ENCODE peak calls at places on chromosome 2, in seven cellular contexts. X is heart left ventricle, V is left ventricle myocardium inferior, R is psoas muscle, F is endothelial cell of umbilical vein, E is fibroblast of lung, Z is A673. L is an unnamed sample. For H3K4me1, the result is how much of the 10 kb centered on the place peaks cover.

GRCh38 chr2:58204195-58204959 is 36.7 kb downstream of the FANCL start:
- DNase-seq in Z (no peak), X (no peak), E (no peak), F (peak), R (no peak), V (no peak), L (no peak)

GRCh38 chr2:207008105-207008990 is 69.0 kb downstream of the CPO start:
- DNase-seq in V (no peak), E (peak), Z (peak), R (no peak), F (peak), X (no peak), L (no peak)

GRCh38 chr2:194730266-194730665 is 926.8 kb upstream of the SLC39A10 start:
- DNase-seq in F (peak), Z (no peak), X (no peak), E (no peak), V (no peak), R (no peak), L (no peak)

GRCh38 chr2:69997296-69998184 is 36.1 kb upstream of the ASPRV1 start:
- DNase-seq in R (peak), F (no peak), V (no peak), E (peak), X (peak), Z (no peak), L (no peak)

GRCh38 chr2:237118025-237118424 is 32.3 kb downstream of the COPS8 start:
- DNase-seq in R (no peak), V (no peak), E (peak), F (no peak), Z (no peak), X (no peak), L (no peak)

GRCh38 chr2:147711031-147711430 is 133.8 kb upstream of the ACVR2A start:
- DNase-seq in V (no peak), E (peak), Z (no peak), R (no peak), F (no peak), X (no peak), L (no peak)

GRCh38 chr2:120238728-120239487 is 13.7 kb upstream of the RALB start:
- DNase-seq in F (peak), X (peak), E (peak), Z (no peak), R (no peak), V (no peak), L (no peak)

GRCh38 chr2:150566289-150566688 is 78.8 kb upstream of the RND3 start:
- DNase-seq in V (no peak), F (no peak), X (no peak), Z (no peak), E (peak), R (no peak), L (no peak)

GRCh38 chr2:174330945-174331619 is 3.7 kb upstream of the SP9 start:
- DNase-seq in F (no peak), Z (no peak), V (no peak), R (no peak), E (no peak), X (no peak), L (no peak)

GRCh38 chr2:27621524-27621923 is 7.3 kb downstream of the CCDC121 start:
- DNase-seq in F (no peak), R (no peak), V (no peak), E (no peak), X (no peak), Z (no peak), L (no peak)

GRCh38 chr2:16406929-16407328 is 258.7 kb downstream of the CYRIA start:
- DNase-seq in R (no peak), Z (no peak), X (no peak), E (no peak), V (no peak), F (no peak), L (no peak)

GRCh38 chr2:64019083-64019974 is at the start of gene VPS54:
- DNase-seq in R (peak), F (peak), V (peak), X (peak), Z (peak), E (peak), L (peak)

GRCh38 chr2:88016086-88016947 is at the start of gene RNU2-63P:
- DNase-seq in F (peak), E (peak), Z (peak), V (peak), X (peak), R (peak), L (no peak)

GRCh38 chr2:55567298-55567697 is 47.8 kb downstream of the CFAP36 start:
- DNase-seq in R (no peak), X (no peak), E (no peak), F (no peak), V (no peak), Z (no peak), L (no peak)

GRCh38 chr2:229852565-229852964 is 69.2 kb downstream of the TRIP12 start:
- DNase-seq in R (no peak), E (peak), F (peak), Z (peak), V (no peak), X (peak), L (no peak)

GRCh38 chr2:161547130-161547529 is 77.1 kb upstream of the SLC4A10 start:
- DNase-seq in E (no peak), Z (no peak), X (no peak), R (no peak), F (no peak), V (no peak), L (no peak)

GRCh38 chr2:201900362-201900761 is 94.0 kb downstream of the CDK15 start:
- DNase-seq in X (no peak), F (no peak), R (no peak), V (no peak), Z (peak), E (peak), L (no peak)

GRCh38 chr2:181586569-181587076 is 70.3 kb downstream of the CERKL start:
- DNase-seq in R (no peak), X (no peak), F (no peak), E (peak), Z (no peak), V (no peak), L (peak)

GRCh38 chr2:14354231-14354630 is 278.3 kb upstream of the LRATD1 start:
- DNase-seq in F (no peak), E (no peak), X (no peak), V (no peak), Z (no peak), R (no peak), L (no peak)

GRCh38 chr2:170144758-170145157 is 33.2 kb upstream of the MYO3B start:
- DNase-seq in E (no peak), X (no peak), V (no peak), Z (no peak), F (no peak), R (no peak), L (no peak)

GRCh38 chr2:223459328-223459939 is 142.7 kb downstream of the SCG2 start:
- DNase-seq in R (no peak), Z (peak), X (no peak), V (no peak), E (peak), F (peak), L (peak)

GRCh38 chr2:191432121-191432520 is 186.9 kb downstream of the MYO1B start:
- DNase-seq in Z (peak), E (peak), X (no peak), R (no peak), F (no peak), V (no peak), L (no peak)

GRCh38 chr2:162007447-162008040 is 66.5 kb downstream of the DPP4 start:
- DNase-seq in V (no peak), Z (peak), E (no peak), F (peak), X (no peak), R (no peak), L (no peak)

GRCh38 chr2:207227062-207227748 is 61.5 kb upstream of the KLF7 start:
- DNase-seq in E (peak), R (peak), X (peak), V (peak), F (no peak), Z (no peak), L (peak)

GRCh38 chr2:239151201-239152131 is 249.4 kb downstream of the HDAC4 start:
- DNase-seq in V (peak), R (peak), E (no peak), X (peak), Z (no peak), F (no peak), L (no peak)

GRCh38 chr2:151900261-151900660 is 72.0 kb upstream of the ARL5A start:
- DNase-seq in R (no peak), V (no peak), E (no peak), X (no peak), F (no peak), Z (no peak), L (no peak)

GRCh38 chr2:234950730-234951385 is 959 bp upstream of the SH3BP4 start:
- DNase-seq in F (peak), R (no peak), V (no peak), X (no peak), E (peak), Z (no peak), L (no peak)

GRCh38 chr2:11987151-11987550 is 240.7 kb downstream of the LPIN1 start:
- DNase-seq in V (no peak), X (no peak), F (no peak), R (no peak), E (no peak), Z (no peak), L (no peak)

GRCh38 chr2:46679761-46680160 is 200.4 kb downstream of the TMEM247 start:
- DNase-seq in X (no peak), Z (no peak), E (peak), V (no peak), F (no peak), R (no peak), L (no peak)

GRCh38 chr2:233418052-233418760 is 63.9 kb downstream of the DGKD start:
- DNase-seq in R (no peak), F (peak), Z (no peak), V (no peak), E (no peak), X (no peak), L (no peak)
- H3K4me1 ChIP-seq in R (half or more), F (under half), Z (under half), V (half or more), E (under half), X (half or more), L (under half)

DNA sequence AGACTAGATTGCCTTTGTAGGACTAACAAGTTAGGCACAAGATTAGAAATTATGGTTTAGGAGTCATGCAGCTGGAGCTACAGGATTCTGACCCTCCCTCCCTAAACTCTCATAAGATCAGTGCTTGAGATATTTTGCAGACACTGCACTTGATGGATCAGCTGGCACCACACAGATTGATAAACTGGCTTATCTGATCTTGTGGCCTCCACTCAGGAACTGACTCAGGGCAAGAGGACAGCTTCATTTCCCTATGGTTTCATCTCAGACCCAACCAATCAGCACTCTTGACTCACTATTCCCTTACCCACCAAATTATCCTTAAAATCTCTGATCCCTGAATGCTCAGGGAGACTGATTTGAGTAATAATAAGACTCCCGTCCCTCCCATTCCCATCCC is 152.3 kb downstream of the DIS3L2 start:
- DNase-seq in E (peak), Z (no peak), R (no peak), X (no peak), F (no peak), V (no peak), L (no peak)
- H3K27ac ChIP-seq in E (no peak), Z (no peak), R (no peak), X (no peak), F (no peak), V (no peak), L (no peak)

DNA sequence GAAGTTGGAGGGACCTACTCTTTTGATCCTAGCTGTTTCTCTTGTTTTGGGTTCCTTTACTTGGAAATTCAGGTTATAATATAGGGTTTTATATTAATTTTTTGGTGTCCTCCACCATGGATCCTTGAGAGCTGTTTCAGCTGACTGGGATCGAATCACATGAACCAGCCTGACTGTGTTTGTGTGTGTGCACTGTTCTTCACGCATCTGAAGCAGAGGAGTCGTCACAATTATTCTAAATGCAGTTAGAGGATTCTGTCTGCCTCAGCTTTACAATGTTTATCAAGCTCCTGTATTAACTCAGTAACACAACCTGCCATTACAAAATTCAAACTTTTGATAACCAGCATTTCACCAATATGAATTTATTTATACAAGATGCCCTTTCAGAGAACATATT is 475.0 kb downstream of the ARHGAP15 start:
- DNase-seq in V (no peak), R (no peak), Z (no peak), E (no peak), F (no peak), X (no peak), L (no peak)
- H3K4me1 ChIP-seq in V (under half), R (under half), Z (under half), E (under half), F (under half), X (under half), L (under half)

GRCh38 chr2:66840321-66841014 is 405.5 kb downstream of the MEIS1 start:
- DNase-seq in Z (peak), E (no peak), V (no peak), R (no peak), X (no peak), F (no peak), L (no peak)

GRCh38 chr2:66845307-66845706 is 410.4 kb downstream of the MEIS1 start:
- DNase-seq in V (no peak), Z (peak), F (no peak), X (no peak), E (no peak), R (no peak), L (no peak)

GRCh38 chr2:66839551-66840320 is 404.8 kb downstream of the MEIS1 start:
- DNase-seq in R (no peak), X (no peak), E (peak), F (no peak), Z (no peak), V (no peak), L (no peak)

GRCh38 chr2:66846887-66847286 is 412.0 kb downstream of the MEIS1 start:
- DNase-seq in F (no peak), E (no peak), V (no peak), Z (no peak), X (no peak), R (no peak), L (no peak)

GRCh38 chr2:66843856-66844255 is 408.9 kb downstream of the MEIS1 start:
- DNase-seq in Z (no peak), E (no peak), F (no peak), R (no peak), X (no peak), V (no peak), L (no peak)
- H3K27ac ChIP-seq in Z (no peak), E (no peak), F (no peak), R (no peak), X (no peak), V (no peak), L (no peak)

GRCh38 chr2:173059941-173060575 is 15.6 kb upstream of the MAP3K20 start:
- DNase-seq in F (peak), E (no peak), V (no peak), R (no peak), Z (no peak), X (no peak), L (no peak)

GRCh38 chr2:173056705-173057368 is 18.8 kb upstream of the MAP3K20 start:
- DNase-seq in F (no peak), Z (no peak), X (no peak), E (no peak), V (no peak), R (no peak), L (no peak)

GRCh38 chr2:173058097-173058496 is 17.5 kb upstream of the MAP3K20 start:
- DNase-seq in V (no peak), X (no peak), Z (no peak), F (no peak), R (peak), E (peak), L (no peak)

GRCh38 chr2:173058673-173059072 is 17.0 kb upstream of the MAP3K20 start:
- DNase-seq in R (no peak), F (no peak), Z (peak), E (no peak), X (no peak), V (no peak), L (peak)

DNA sequence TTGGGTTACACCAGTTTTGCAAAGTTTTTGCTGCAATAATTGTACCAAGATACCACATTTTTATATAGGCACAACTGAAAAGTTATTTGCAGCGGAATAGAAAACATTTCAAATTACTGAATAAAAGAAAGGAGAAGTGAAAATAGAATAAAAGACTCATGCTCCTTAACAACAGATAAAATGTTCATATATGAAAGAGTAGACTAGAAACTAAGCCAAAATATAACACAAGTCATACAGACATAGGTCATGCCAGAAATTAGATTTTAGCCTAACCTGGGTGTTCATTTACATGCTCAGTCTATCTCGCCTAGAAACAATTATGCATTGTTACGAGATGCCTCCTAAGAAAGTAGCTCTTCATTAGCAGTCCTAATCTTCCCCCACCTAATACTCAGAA is 16.4 kb upstream of the MAP3K20 start:
- DNase-seq in F (no peak), R (no peak), V (no peak), E (no peak), X (no peak), Z (no peak), L (no peak)
- H3K4me1 ChIP-seq in F (under half), R (under half), V (under half), E (under half), X (under half), Z (under half), L (under half)

GRCh38 chr2:180370476-180371205 is 363.5 kb upstream of the CWC22 start:
- DNase-seq in X (no peak), R (no peak), E (no peak), Z (no peak), V (no peak), F (no peak), L (peak)

GRCh38 chr2:180374502-180375281 is 367.6 kb upstream of the CWC22 start:
- DNase-seq in R (no peak), X (no peak), E (no peak), V (no peak), F (no peak), Z (no peak), L (peak)

GRCh38 chr2:180376076-180376475 is 369.0 kb upstream of the CWC22 start:
- DNase-seq in E (no peak), Z (no peak), V (no peak), F (no peak), R (no peak), X (no peak), L (peak)
- H3K27ac ChIP-seq in E (no peak), Z (no peak), V (no peak), F (no peak), R (no peak), X (no peak), L (peak)

DNA sequence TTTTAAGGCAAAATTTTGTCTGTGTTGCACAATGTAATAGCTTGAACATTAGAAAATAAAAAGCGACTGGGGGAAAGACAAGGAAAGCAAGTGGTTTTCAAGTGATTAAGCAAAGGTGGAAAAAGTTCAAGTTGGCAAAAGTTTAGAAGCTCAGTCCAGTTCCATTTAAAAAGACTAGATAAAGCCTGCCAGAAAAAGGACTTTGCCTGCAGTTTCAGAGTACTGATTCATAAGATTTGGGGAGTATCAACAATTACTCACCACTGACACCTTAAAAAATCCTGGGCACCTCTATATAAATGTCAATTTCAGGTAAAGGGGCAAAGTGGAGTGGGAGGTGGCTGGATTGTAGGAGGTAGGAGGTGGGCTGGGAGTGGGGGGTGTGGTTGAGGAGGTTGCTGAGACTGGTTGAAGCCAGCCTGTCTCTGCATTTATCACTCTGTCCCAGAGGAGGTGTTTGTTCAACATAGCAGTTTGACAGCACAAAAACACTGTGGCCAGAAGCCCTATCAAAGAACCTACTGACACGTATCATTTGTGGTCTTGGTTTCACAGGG is 14.6 kb downstream of the ZEB2 start:
- DNase-seq in X (no peak), R (no peak), Z (no peak), F (no peak), E (peak), V (no peak), L (no peak)
- H3K4me1 ChIP-seq in X (half or more), R (half or more), Z (half or more), F (under half), E (under half), V (half or more), L (under half)

GRCh38 chr2:217889656-217890055 is 113.1 kb downstream of the TNS1 start:
- DNase-seq in F (no peak), R (no peak), V (no peak), X (no peak), E (no peak), Z (no peak), L (no peak)

GRCh38 chr2:217887841-217888665 is 114.7 kb downstream of the TNS1 start:
- DNase-seq in R (peak), X (peak), F (peak), Z (peak), E (peak), V (peak), L (no peak)

GRCh38 chr2:217893440-217893839 is 109.4 kb downstream of the TNS1 start:
- DNase-seq in R (peak), E (no peak), Z (no peak), V (no peak), F (no peak), X (peak), L (no peak)

GRCh38 chr2:217892560-217892959 is 110.2 kb downstream of the TNS1 start:
- DNase-seq in V (no peak), Z (no peak), F (no peak), X (no peak), R (peak), E (no peak), L (no peak)

GRCh38 chr2:217890445-217890844 is 112.3 kb downstream of the TNS1 start:
- DNase-seq in X (peak), Z (no peak), V (peak), F (peak), E (peak), R (peak), L (no peak)
- H3K27ac ChIP-seq in X (peak), Z (no peak), V (peak), F (no peak), E (peak), R (peak), L (no peak)